ENCODE peak calls at places on chromosomes 1 and 21, in six cellular contexts. B is BE2C, S is cardiac fibroblast, T is HFFc6, K is NCI-H446, P is left cardiac atrium. Z is an unnamed sample.
A peak's percentile ranks its signal among the peaks of the same experiment; 100 is the strongest.

GRCh38 chr21:41167348-41168342 is at the start of gene BACE2:
- DNase-seq in B (no peak), S (peak; percentile 87), T (peak; percentile 33), K (no peak), P (peak; percentile 90), Z (no peak)

GRCh38 chr1:199173356-199173755 is 534.5 kb downstream of the PTPRC start:
- DNase-seq in B (no peak), S (no peak), T (peak; percentile 49), K (no peak), P (no peak), Z (no peak)

GRCh38 chr1:99599678-99600175 is 46.2 kb upstream of the PALMD start:
- DNase-seq in B (peak; percentile 47), S (peak; percentile 92), T (peak; percentile 65), K (no peak), P (peak; percentile 71), Z (no peak)

GRCh38 chr1:192489046-192489445 is 86.5 kb upstream of the RGS1 start:
- DNase-seq in B (peak; percentile 76), S (no peak), T (no peak), K (no peak), P (no peak), Z (no peak)

GRCh38 chr1:158179301-158180041 is 1.2 kb upstream of the CD1D start:
- DNase-seq in B (no peak), S (no peak), T (no peak), K (no peak), P (no peak), Z (no peak)

GRCh38 chr1:205601209-205601608 is 30.6 kb downstream of the ELK4 start:
- DNase-seq in B (no peak), S (no peak), T (no peak), K (no peak), P (no peak), Z (no peak)

GRCh38 chr1:228156518-228156875 is 6.8 kb downstream of the GJC2 start:
- DNase-seq in B (no peak), S (no peak), T (no peak), K (no peak), P (peak; percentile 10), Z (no peak)

GRCh38 chr1:160081261-160081936 is at the start of gene KCNJ9:
- DNase-seq in B (no peak), S (no peak), T (peak; percentile 33), K (no peak), P (no peak), Z (no peak)

GRCh38 chr1:236888903-236889302 is 93.8 kb downstream of the MTR start:
- DNase-seq in B (no peak), S (peak; percentile 22), T (no peak), K (no peak), P (peak; percentile 57), Z (no peak)

GRCh38 chr1:52955129-52955970 is 28.3 kb downstream of the SCP2 start:
- DNase-seq in B (peak; percentile 24), S (peak; percentile 83), T (peak; percentile 83), K (peak; percentile 34), P (no peak), Z (no peak)

GRCh38 chr1:93619507-93620168 is 62.0 kb downstream of the BCAR3 start:
- DNase-seq in B (no peak), S (no peak), T (no peak), K (no peak), P (no peak), Z (no peak)

GRCh38 chr1:160256396-160257046 is 5.8 kb downstream of the DCAF8 start:
- DNase-seq in B (no peak), S (peak; percentile 84), T (peak; percentile 48), K (peak; percentile 15), P (no peak), Z (no peak)

GRCh38 chr1:149884433-149885363 is 14.7 kb upstream of the BOLA1 start:
- DNase-seq in B (no peak), S (peak; percentile 33), T (no peak), K (peak; percentile 72), P (no peak), Z (peak; percentile 16)

GRCh38 chr1:44694863-44695478 is 20.5 kb downstream of the ARMH1 start:
- DNase-seq in B (no peak), S (no peak), T (no peak), K (no peak), P (no peak), Z (no peak)

GRCh38 chr1:244835276-244836134 is at the start of gene COX20:
- DNase-seq in B (no peak), S (peak; percentile 94), T (peak; percentile 88), K (peak; percentile 92), P (peak; percentile 94), Z (peak; percentile 70)

GRCh38 chr1:88060112-88060673 is 623.9 kb upstream of the PKN2 start:
- DNase-seq in B (no peak), S (no peak), T (no peak), K (no peak), P (no peak), Z (no peak)

GRCh38 chr1:96845464-96845863 is 123.9 kb downstream of the PTBP2 start:
- DNase-seq in B (peak; percentile 54), S (peak; percentile 26), T (no peak), K (no peak), P (no peak), Z (no peak)

GRCh38 chr21:32135401-32136363 is 143.2 kb downstream of the MIS18A start:
- DNase-seq in B (no peak), S (no peak), T (no peak), K (peak; percentile 54), P (no peak), Z (no peak)

GRCh38 chr1:35924838-35925237 is 6.1 kb upstream of the AGO3 start:
- DNase-seq in B (no peak), S (no peak), T (no peak), K (no peak), P (no peak), Z (no peak)

GRCh38 chr1:112172294-112172882 is 182.9 kb upstream of the KCND3 start:
- DNase-seq in B (no peak), S (peak; percentile 69), T (peak; percentile 38), K (no peak), P (peak; percentile 61), Z (no peak)

GRCh38 chr1:171611306-171611705 is 10.7 kb upstream of the MYOCOS start:
- DNase-seq in B (no peak), S (no peak), T (peak; percentile 62), K (no peak), P (no peak), Z (no peak)

GRCh38 chr1:65425697-65426096 is 5.2 kb downstream of the LEPR start:
- DNase-seq in B (no peak), S (peak; percentile 88), T (peak; percentile 92), K (no peak), P (no peak), Z (no peak)

GRCh38 chr1:5962265-5963105 is 29.7 kb downstream of the NPHP4 start:
- DNase-seq in B (no peak), S (no peak), T (no peak), K (no peak), P (no peak), Z (no peak)

GRCh38 chr1:22154626-22155025 is 11.7 kb upstream of the WNT4 start:
- DNase-seq in B (no peak), S (no peak), T (no peak), K (no peak), P (no peak), Z (no peak)

GRCh38 chr1:40926441-40926840 is 53.1 kb upstream of the CTPS1 start:
- DNase-seq in B (no peak), S (peak; percentile 15), T (no peak), K (no peak), P (no peak), Z (no peak)

GRCh38 chr1:201149400-201149799 is 4.9 kb downstream of the TMEM9 start:
- DNase-seq in B (peak; percentile 34), S (peak; percentile 52), T (peak; percentile 40), K (no peak), P (no peak), Z (no peak)

GRCh38 chr1:229784834-229785233 is 158.8 kb downstream of the URB2 start:
- DNase-seq in B (no peak), S (no peak), T (no peak), K (no peak), P (no peak), Z (no peak)

GRCh38 chr1:29471487-29472313 is 235.4 kb downstream of the PTPRU start:
- DNase-seq in B (peak; percentile 92), S (no peak), T (no peak), K (no peak), P (no peak), Z (no peak)

GRCh38 chr1:153932593-153933131 is 9.9 kb upstream of the GATAD2B start:
- DNase-seq in B (no peak), S (no peak), T (no peak), K (no peak), P (no peak), Z (no peak)

Z was measured in NCI-H2029 treated with DMSO at 0.1 percent for 48 hours.